ENCODE peak calls at places on chromosome 13, in four cellular contexts. C, N, F and Y are unnamed samples. For H3K9me2, the result is how much of the 10 kb centered on the place peaks cover.

GRCh38 chr13:109211616-109212015 is 574.8 kb downstream of the IRS2 start:
- DNase-seq in C (peak), N (no peak), F (peak), Y (no peak)

GRCh38 chr13:37069597-37070103 is 10.2 kb upstream of the SUPT20H start:
- DNase-seq in C (no peak), N (no peak), F (no peak), Y (no peak)

GRCh38 chr13:99331881-99332293 is 24.7 kb upstream of the GPR183 start:
- DNase-seq in C (no peak), N (no peak), F (peak), Y (no peak)

GRCh38 chr13:51955281-51955771 is 55.9 kb downstream of the ATP7B start:
- DNase-seq in C (no peak), N (no peak), F (peak), Y (no peak)

GRCh38 chr13:113825851-113826250 is 38.0 kb downstream of the GAS6 start:
- DNase-seq in C (no peak), N (no peak), F (no peak), Y (no peak)

GRCh38 chr13:32537580-32538233 is 888 bp downstream of the N4BP2L2 start:
- DNase-seq in C (peak), N (peak), F (no peak), Y (peak)

GRCh38 chr13:41470187-41470586 is 12.8 kb downstream of the RGCC start:
- DNase-seq in C (no peak), N (no peak), F (no peak), Y (no peak)

GRCh38 chr13:40406405-40407138 is 259.9 kb downstream of the FOXO1 start:
- DNase-seq in C (no peak), N (peak), F (peak), Y (no peak)

GRCh38 chr13:102799544-102800144 is 725 bp downstream of the BIVM start:
- DNase-seq in C (no peak), N (peak), F (no peak), Y (peak)

GRCh38 chr13:28337196-28338045 is 157.5 kb downstream of the FLT1 start:
- DNase-seq in C (no peak), N (no peak), F (peak), Y (no peak)

GRCh38 chr13:36919833-36920611 is at the start of gene SMAD9:
- DNase-seq in C (peak), N (peak), F (peak), Y (peak)

GRCh38 chr13:79451500-79451962 is 29.4 kb upstream of the NDFIP2 start:
- DNase-seq in C (peak), N (peak), F (peak), Y (peak)

GRCh38 chr13:99956473-99957349 is 14.9 kb downstream of the ZIC5 start:
- DNase-seq in C (no peak), N (no peak), F (no peak), Y (peak)

GRCh38 chr13:86882835-86883234 is 788.3 kb upstream of the SLITRK5 start:
- DNase-seq in C (no peak), N (no peak), F (no peak), Y (no peak)

GRCh38 chr13:113854238-113855011 is 9.5 kb downstream of the GAS6 start:
- DNase-seq in C (no peak), N (no peak), F (no peak), Y (no peak)

GRCh38 chr13:53250272-53250875 is 221.8 kb downstream of the OLFM4 start:
- DNase-seq in C (peak), N (peak), F (peak), Y (peak)

GRCh38 chr13:33285420-33286124 is at the start of gene STARD13:
- DNase-seq in C (peak), N (peak), F (peak), Y (peak)

GRCh38 chr13:29802621-29803020 is 47.8 kb downstream of the UBL3 start:
- DNase-seq in C (no peak), N (no peak), F (no peak), Y (no peak)

GRCh38 chr13:21979156-21979819 is 308.4 kb downstream of the FGF9 start:
- DNase-seq in C (no peak), N (no peak), F (no peak), Y (no peak)

GRCh38 chr13:46165485-46166220 is 16.3 kb downstream of the LCP1 start:
- DNase-seq in C (no peak), N (no peak), F (peak), Y (no peak)

GRCh38 chr13:40344270-40345148 is 321.9 kb downstream of the FOXO1 start:
- DNase-seq in C (no peak), N (no peak), F (no peak), Y (no peak)

GRCh38 chr13:45691667-45692066 is 10.5 kb upstream of the CBY2 start:
- DNase-seq in C (no peak), N (no peak), F (no peak), Y (no peak)

GRCh38 chr13:114234645-114235421 is at the start of gene CDC16:
- DNase-seq in C (peak), N (peak), F (peak), Y (peak)

GRCh38 chr13:102131246-102131645 is 270.6 kb downstream of the FGF14 start:
- DNase-seq in C (no peak), N (no peak), F (no peak), Y (no peak)

GRCh38 chr13:98150836-98151489 is 8.1 kb downstream of the FARP1 start:
- DNase-seq in C (no peak), N (no peak), F (no peak), Y (no peak)

GRCh38 chr13:105363747-105364177 is 1171.7 kb downstream of the EFNB2 start:
- DNase-seq in C (no peak), N (no peak), F (no peak), Y (no peak)

GRCh38 chr13:31201341-31202024 is 1.7 kb downstream of the B3GLCT start:
- DNase-seq in C (no peak), N (no peak), F (peak), Y (no peak)
- H3K9me2 ChIP-seq in C (under half), N (under half), F (under half), Y (under half)

DNA sequence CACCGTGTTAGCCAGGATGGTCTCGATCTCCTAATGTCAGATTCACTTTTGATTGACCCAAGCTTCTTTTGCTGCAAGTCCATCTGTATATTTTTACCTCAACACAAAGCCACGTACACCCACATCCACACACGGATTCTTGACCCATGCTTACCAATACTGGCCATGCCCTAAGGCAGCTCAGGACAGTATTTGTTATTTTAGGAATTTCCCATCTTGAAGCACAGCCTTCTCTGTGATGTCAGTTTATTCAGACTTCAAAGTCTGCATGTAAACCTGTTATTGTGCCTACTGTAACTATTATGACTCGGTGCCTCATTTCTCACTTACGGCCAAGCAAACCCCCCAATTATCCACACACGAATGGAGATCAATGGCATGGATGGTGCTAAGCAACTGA is 17.4 kb downstream of the CLDN10 start:
- DNase-seq in C (no peak), N (no peak), F (no peak), Y (no peak)
- H3K9me2 ChIP-seq in C (under half), N (under half), F (under half), Y (under half)

DNA sequence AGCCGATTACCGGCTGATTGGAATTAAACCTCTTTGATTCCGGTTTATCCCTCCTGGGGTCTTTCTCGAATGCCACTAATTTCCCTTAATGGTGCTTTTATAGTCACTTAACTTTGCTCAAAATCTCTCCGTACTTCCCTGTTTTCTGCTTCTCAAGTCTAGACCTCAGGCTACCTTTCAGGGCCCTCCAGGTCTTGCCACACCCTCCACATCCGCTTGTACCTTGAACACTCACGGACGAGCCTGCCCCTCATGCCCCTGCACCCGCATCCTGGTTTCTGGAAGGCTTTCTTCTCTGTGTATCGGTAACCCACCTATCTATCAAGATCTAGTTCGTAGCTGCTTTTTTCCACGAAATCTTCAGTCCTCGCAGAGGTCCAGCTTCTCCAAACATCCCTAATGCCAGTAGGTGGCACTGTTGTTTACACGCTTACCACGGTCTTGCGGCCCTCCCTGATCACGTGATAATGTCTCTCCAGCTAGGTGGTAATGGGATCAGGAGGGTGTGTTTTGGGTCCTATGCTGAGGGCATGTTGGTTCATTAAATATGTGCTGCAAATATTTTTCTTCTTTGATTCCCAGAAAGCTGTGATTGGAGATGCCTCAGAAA is 13.8 kb downstream of the ATP12A start:
- DNase-seq in C (peak), N (peak), F (peak), Y (peak)
- H3K9me2 ChIP-seq in C (under half), N (under half), F (under half), Y (under half)

DNA sequence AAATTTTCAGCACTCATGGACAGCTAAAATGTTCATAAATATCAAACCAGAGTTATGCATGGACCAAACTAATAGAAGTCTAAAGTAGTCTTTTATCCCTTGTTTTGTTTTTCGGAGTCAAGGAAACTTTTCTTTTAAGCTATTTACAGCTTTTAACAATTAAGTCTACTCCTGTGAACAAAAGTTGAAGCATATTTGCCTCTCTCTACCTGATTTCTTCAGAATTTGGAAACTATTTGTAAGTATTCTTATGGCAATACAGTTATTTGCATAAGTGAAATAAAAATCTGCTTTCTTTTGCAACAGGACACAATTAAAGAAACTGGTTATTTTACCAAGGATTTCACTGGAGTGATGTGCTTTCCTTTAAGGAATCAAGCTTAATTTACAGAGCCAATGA is 47.1 kb upstream of the ANKRD10 start:
- DNase-seq in C (no peak), N (no peak), F (no peak), Y (no peak)
- H3K9me2 ChIP-seq in C (under half), N (under half), F (under half), Y (under half)